ENCODE peak calls at places on chromosomes 5 and 9, in four cellular contexts. M, V, P and Z are unnamed samples.

GRCh38 chr5:18797241-18797640 is 1163.0 kb downstream of the TAF11L14 start:
- DNase-seq in P (no peak), M (no peak), V (no peak), Z (no peak)

GRCh38 chr5:149317281-149318048 is 27.8 kb upstream of the GRPEL2 start:
- DNase-seq in M (peak; percentile 37), V (peak; percentile 61), P (no peak), Z (peak; percentile 70)

GRCh38 chr9:129783516-129784361 is 19.2 kb upstream of the TOR1B start:
- DNase-seq in V (peak; percentile 96), M (peak; percentile 62), P (peak; percentile 78), Z (peak; percentile 79)

GRCh38 chr5:39608024-39608423 is 183.2 kb upstream of the DAB2 start:
- DNase-seq in V (no peak), M (no peak), P (no peak), Z (no peak)

GRCh38 chr5:180201051-180201987 is 7.7 kb downstream of the RASGEF1C start:
- DNase-seq in P (no peak), V (peak; percentile 70), M (no peak), Z (peak; percentile 65)

GRCh38 chr9:87878930-87879603 is 3.6 kb upstream of the SPATA31E1 start:
- DNase-seq in M (no peak), V (no peak), P (no peak), Z (peak; percentile 36)

GRCh38 chr5:124453221-124454032 is 293.0 kb downstream of the ZNF608 start:
- DNase-seq in V (no peak), P (no peak), M (no peak), Z (peak; percentile 25)

GRCh38 chr9:115035872-115036612 is 81.9 kb downstream of the TNC start:
- DNase-seq in M (no peak), V (no peak), P (no peak), Z (peak; percentile 9)

GRCh38 chr5:102809033-102809432 is 53.9 kb downstream of the PAM start:
- DNase-seq in V (no peak), M (no peak), P (no peak), Z (no peak)

GRCh38 chr5:59287361-59287760 is 606.2 kb downstream of the PDE4D start:
- DNase-seq in P (no peak), V (no peak), M (no peak), Z (no peak)

GRCh38 chr9:127370147-127370579 is 26.8 kb upstream of the SLC2A8 start:
- DNase-seq in V (no peak), P (no peak), M (no peak), Z (no peak)

GRCh38 chr9:97567182-97567893 is 65.8 kb downstream of the TSTD2 start:
- DNase-seq in M (no peak), V (no peak), P (no peak), Z (no peak)

GRCh38 chr9:33868430-33869000 is 51.6 kb downstream of the UBE2R2 start:
- DNase-seq in P (no peak), V (no peak), M (no peak), Z (no peak)

GRCh38 chr9:78397045-78397843 is 100.3 kb downstream of the PSAT1 start:
- DNase-seq in P (no peak), M (no peak), V (no peak), Z (no peak)

GRCh38 chr5:137516961-137517360 is 17.8 kb upstream of the SPOCK1 start:
- DNase-seq in P (no peak), V (no peak), M (no peak), Z (no peak)

GRCh38 chr5:133995341-133995740 is 9.4 kb downstream of the VDAC1 start:
- DNase-seq in P (no peak), M (no peak), V (peak; percentile 52), Z (no peak)

GRCh38 chr9:126240835-126241234 is 85.8 kb upstream of the MVB12B start:
- DNase-seq in V (no peak), M (no peak), P (no peak), Z (no peak)

GRCh38 chr9:21070171-21070571 is 7.6 kb downstream of the IFNB1 start:
- DNase-seq in V (no peak), P (no peak), M (no peak), Z (peak; percentile 78)

GRCh38 chr5:107553063-107553676 is 117.6 kb downstream of the EFNA5 start:
- DNase-seq in V (no peak), P (peak; percentile 39), M (no peak), Z (no peak)

GRCh38 chr9:130328349-130328801 is 62.8 kb downstream of the HMCN2 start:
- DNase-seq in V (no peak), M (no peak), P (peak; percentile 58), Z (no peak)

GRCh38 chr5:14190194-14191164 is 47.3 kb downstream of the TRIO start:
- DNase-seq in M (no peak), P (no peak), V (no peak), Z (no peak)

GRCh38 chr9:124818431-124819281 is 34.6 kb upstream of the WDR38 start:
- DNase-seq in V (no peak), M (no peak), P (no peak), Z (peak; percentile 19)

GRCh38 chr5:147223951-147224791 is 10.7 kb upstream of the STK32A start:
- DNase-seq in M (no peak), P (peak; percentile 29), V (peak; percentile 13), Z (peak; percentile 9)

GRCh38 chr5:5377780-5378179 is 44.7 kb upstream of the ICE1 start:
- DNase-seq in V (no peak), M (no peak), P (no peak), Z (no peak)

GRCh38 chr5:172266676-172267092 is 16.9 kb downstream of the UBTD2 start:
- DNase-seq in M (no peak), P (peak; percentile 10), V (no peak), Z (no peak)

GRCh38 chr9:86406366-86406765 is 52.2 kb upstream of the TUT7 start:
- DNase-seq in V (no peak), M (no peak), P (no peak), Z (no peak)

GRCh38 chr9:127279717-127280285 is 15.2 kb downstream of the GARNL3 start:
- DNase-seq in M (no peak), V (no peak), P (no peak), Z (no peak)

GRCh38 chr9:92501671-92502393 is 19.5 kb upstream of the ASPN start:
- DNase-seq in M (no peak), V (peak; percentile 49), P (no peak), Z (peak; percentile 27)

GRCh38 chr9:18555105-18555883 is 81.3 kb downstream of the ADAMTSL1 start:
- DNase-seq in M (no peak), P (no peak), V (no peak), Z (no peak)